ENCODE peak calls at places on chromosomes 11 and 22, in ten cellular contexts. One of them, this sample, is unnamed.

GRCh38 chr11:10693509-10694071 is at the start of gene IRAG1:
- DNase-seq in endothelial cell: no peak
- DNase-seq in T-helper 2 cell: no peak
- DNase-seq in PC-3: no peak
- DNase-seq in head of caudate nucleus: no peak
- DNase-seq in stimulated activated CD8-positive, alpha-beta memory T cell treated with anti-CD3 and anti-CD28 coated beads, Interleukin-2, amount 100 ng/mL, for 1 hour: no peak
- DNase-seq in GM12878: no peak
- DNase-seq in Caco-2: no peak
- DNase-seq in suprapubic skin: no peak
- DNase-seq in foreskin melanocyte: no peak
- DNase-seq in this sample: peak; percentile 15

GRCh38 chr11:119789766-119790407 is 60.9 kb upstream of the NECTIN1 start:
- DNase-seq in T-helper 2 cell: no peak
- DNase-seq in foreskin melanocyte: no peak
- DNase-seq in PC-3: no peak
- DNase-seq in Caco-2: no peak
- DNase-seq in head of caudate nucleus: no peak
- DNase-seq in suprapubic skin: no peak
- DNase-seq in GM12878: no peak
- DNase-seq in stimulated activated CD8-positive, alpha-beta memory T cell treated with anti-CD3 and anti-CD28 coated beads, Interleukin-2, amount 100 ng/mL, for 1 hour: no peak
- DNase-seq in endothelial cell: no peak
- DNase-seq in this sample: no peak

GRCh38 chr22:27110985-27111451 is 453.6 kb downstream of the MIAT start:
- DNase-seq in suprapubic skin: no peak
- DNase-seq in head of caudate nucleus: no peak
- DNase-seq in GM12878: no peak
- DNase-seq in endothelial cell: no peak
- DNase-seq in Caco-2: peak; percentile 81
- DNase-seq in stimulated activated CD8-positive, alpha-beta memory T cell treated with anti-CD3 and anti-CD28 coated beads, Interleukin-2, amount 100 ng/mL, for 1 hour: no peak
- DNase-seq in foreskin melanocyte: no peak
- DNase-seq in PC-3: no peak
- DNase-seq in T-helper 2 cell: no peak
- DNase-seq in this sample: no peak

GRCh38 chr11:4186464-4187054 is 92.0 kb downstream of the RRM1 start:
- DNase-seq in T-helper 2 cell: no peak
- DNase-seq in endothelial cell: no peak
- DNase-seq in PC-3: no peak
- DNase-seq in head of caudate nucleus: no peak
- DNase-seq in Caco-2: no peak
- DNase-seq in GM12878: no peak
- DNase-seq in foreskin melanocyte: no peak
- DNase-seq in suprapubic skin: no peak
- DNase-seq in stimulated activated CD8-positive, alpha-beta memory T cell treated with anti-CD3 and anti-CD28 coated beads, Interleukin-2, amount 100 ng/mL, for 1 hour: no peak
- DNase-seq in this sample: no peak

GRCh38 chr22:47805394-47805935 is 1043.0 kb downstream of the TBC1D22A start:
- DNase-seq in GM12878: no peak
- DNase-seq in foreskin melanocyte: no peak
- DNase-seq in PC-3: no peak
- DNase-seq in endothelial cell: no peak
- DNase-seq in stimulated activated CD8-positive, alpha-beta memory T cell treated with anti-CD3 and anti-CD28 coated beads, Interleukin-2, amount 100 ng/mL, for 1 hour: no peak
- DNase-seq in T-helper 2 cell: no peak
- DNase-seq in suprapubic skin: peak; percentile 59
- DNase-seq in head of caudate nucleus: no peak
- DNase-seq in Caco-2: no peak
- DNase-seq in this sample: no peak

GRCh38 chr11:126426126-126426525 is 70.6 kb downstream of the ST3GAL4 start:
- DNase-seq in head of caudate nucleus: no peak
- DNase-seq in endothelial cell: no peak
- DNase-seq in stimulated activated CD8-positive, alpha-beta memory T cell treated with anti-CD3 and anti-CD28 coated beads, Interleukin-2, amount 100 ng/mL, for 1 hour: no peak
- DNase-seq in PC-3: peak; percentile 42
- DNase-seq in Caco-2: no peak
- DNase-seq in foreskin melanocyte: no peak
- DNase-seq in GM12878: no peak
- DNase-seq in T-helper 2 cell: no peak
- DNase-seq in suprapubic skin: no peak
- DNase-seq in this sample: no peak

GRCh38 chr11:64687204-64687603 is 35.8 kb downstream of the NRXN2 start:
- DNase-seq in head of caudate nucleus: peak; percentile 98
- DNase-seq in PC-3: no peak
- DNase-seq in Caco-2: no peak
- DNase-seq in T-helper 2 cell: no peak
- DNase-seq in endothelial cell: no peak
- DNase-seq in stimulated activated CD8-positive, alpha-beta memory T cell treated with anti-CD3 and anti-CD28 coated beads, Interleukin-2, amount 100 ng/mL, for 1 hour: no peak
- DNase-seq in foreskin melanocyte: no peak
- DNase-seq in suprapubic skin: no peak
- DNase-seq in GM12878: no peak
- DNase-seq in this sample: peak; percentile 50

GRCh38 chr22:50507421-50507990 is at the start of gene LMF2:
- DNase-seq in Caco-2: peak; percentile 86
- DNase-seq in endothelial cell: peak; percentile 96
- DNase-seq in PC-3: peak; percentile 67
- DNase-seq in stimulated activated CD8-positive, alpha-beta memory T cell treated with anti-CD3 and anti-CD28 coated beads, Interleukin-2, amount 100 ng/mL, for 1 hour: peak; percentile 90
- DNase-seq in foreskin melanocyte: no peak
- DNase-seq in head of caudate nucleus: peak; percentile 95
- DNase-seq in suprapubic skin: peak; percentile 91
- DNase-seq in T-helper 2 cell: peak; percentile 95
- DNase-seq in GM12878: no peak
- DNase-seq in this sample: no peak

GRCh38 chr22:35421121-35421520 is 21.2 kb downstream of the MCM5 start:
- DNase-seq in head of caudate nucleus: no peak
- DNase-seq in Caco-2: no peak
- DNase-seq in stimulated activated CD8-positive, alpha-beta memory T cell treated with anti-CD3 and anti-CD28 coated beads, Interleukin-2, amount 100 ng/mL, for 1 hour: no peak
- DNase-seq in PC-3: no peak
- DNase-seq in foreskin melanocyte: no peak
- DNase-seq in T-helper 2 cell: no peak
- DNase-seq in endothelial cell: no peak
- DNase-seq in GM12878: no peak
- DNase-seq in suprapubic skin: no peak
- DNase-seq in this sample: no peak

GRCh38 chr11:7577883-7578242 is 64.1 kb downstream of the PPFIBP2 start:
- DNase-seq in foreskin melanocyte: no peak
- DNase-seq in GM12878: no peak
- DNase-seq in stimulated activated CD8-positive, alpha-beta memory T cell treated with anti-CD3 and anti-CD28 coated beads, Interleukin-2, amount 100 ng/mL, for 1 hour: no peak
- DNase-seq in Caco-2: no peak
- DNase-seq in suprapubic skin: no peak
- DNase-seq in T-helper 2 cell: no peak
- DNase-seq in endothelial cell: peak; percentile 34
- DNase-seq in PC-3: peak; percentile 48
- DNase-seq in head of caudate nucleus: no peak
- DNase-seq in this sample: no peak

GRCh38 chr11:75743711-75744563 is 24.6 kb upstream of the DGAT2 start:
- DNase-seq in Caco-2: peak; percentile 62
- DNase-seq in suprapubic skin: no peak
- DNase-seq in head of caudate nucleus: no peak
- DNase-seq in GM12878: no peak
- DNase-seq in endothelial cell: no peak
- DNase-seq in stimulated activated CD8-positive, alpha-beta memory T cell treated with anti-CD3 and anti-CD28 coated beads, Interleukin-2, amount 100 ng/mL, for 1 hour: no peak
- DNase-seq in T-helper 2 cell: no peak
- DNase-seq in PC-3: no peak
- DNase-seq in foreskin melanocyte: no peak
- DNase-seq in this sample: no peak

GRCh38 chr22:37983860-37984791 is at the start of gene SOX10:
- DNase-seq in Caco-2: no peak
- DNase-seq in PC-3: no peak
- DNase-seq in suprapubic skin: no peak
- DNase-seq in GM12878: no peak
- DNase-seq in T-helper 2 cell: no peak
- DNase-seq in head of caudate nucleus: peak; percentile 85
- DNase-seq in foreskin melanocyte: no peak
- DNase-seq in endothelial cell: no peak
- DNase-seq in stimulated activated CD8-positive, alpha-beta memory T cell treated with anti-CD3 and anti-CD28 coated beads, Interleukin-2, amount 100 ng/mL, for 1 hour: no peak
- DNase-seq in this sample: no peak

GRCh38 chr22:40482886-40483285 is 112.5 kb downstream of the SGSM3 start:
- DNase-seq in stimulated activated CD8-positive, alpha-beta memory T cell treated with anti-CD3 and anti-CD28 coated beads, Interleukin-2, amount 100 ng/mL, for 1 hour: no peak
- DNase-seq in Caco-2: no peak
- DNase-seq in GM12878: no peak
- DNase-seq in suprapubic skin: no peak
- DNase-seq in T-helper 2 cell: no peak
- DNase-seq in head of caudate nucleus: no peak
- DNase-seq in endothelial cell: no peak
- DNase-seq in foreskin melanocyte: no peak
- DNase-seq in PC-3: no peak
- DNase-seq in this sample: no peak

GRCh38 chr11:534592-535518 is 521 bp downstream of the HRAS start:
- DNase-seq in PC-3: peak; percentile 42
- DNase-seq in stimulated activated CD8-positive, alpha-beta memory T cell treated with anti-CD3 and anti-CD28 coated beads, Interleukin-2, amount 100 ng/mL, for 1 hour: no peak
- DNase-seq in foreskin melanocyte: peak; percentile 5
- DNase-seq in T-helper 2 cell: no peak
- DNase-seq in endothelial cell: peak; percentile 18
- DNase-seq in head of caudate nucleus: peak; percentile 37
- DNase-seq in suprapubic skin: peak; percentile 88
- DNase-seq in Caco-2: peak; percentile 38
- DNase-seq in GM12878: no peak
- DNase-seq in this sample: no peak

GRCh38 chr11:90704510-90704909 is 481.7 kb upstream of the CHORDC1 start:
- DNase-seq in suprapubic skin: no peak
- DNase-seq in endothelial cell: no peak
- DNase-seq in head of caudate nucleus: no peak
- DNase-seq in Caco-2: no peak
- DNase-seq in foreskin melanocyte: no peak
- DNase-seq in stimulated activated CD8-positive, alpha-beta memory T cell treated with anti-CD3 and anti-CD28 coated beads, Interleukin-2, amount 100 ng/mL, for 1 hour: no peak
- DNase-seq in GM12878: no peak
- DNase-seq in T-helper 2 cell: no peak
- DNase-seq in PC-3: no peak
- DNase-seq in this sample: no peak

This sample was measured in cerebellar cortex.